ENCODE peak calls at places on chromosomes 11 and 22, in ten cellular contexts. R, E, N, G, S, V, D, W, T and K are unnamed samples.

GRCh38 chr22:22210375-22210774 is 34.2 kb upstream of the VPREB1 start:
- DNase-seq in T (no peak), V (peak; percentile 88), R (no peak), W (no peak), N (no peak), E (no peak), D (no peak), G (no peak), S (no peak), K (no peak)

GRCh38 chr11:8671242-8671641 is 11.2 kb downstream of the TRIM66 start:
- DNase-seq in G (peak; percentile 59), N (peak; percentile 73), V (peak; percentile 91), R (peak; percentile 37), S (no peak), T (peak; percentile 27), D (peak; percentile 84), W (peak; percentile 72), E (peak; percentile 87), K (no peak)

GRCh38 chr11:72676874-72677341 is 2.7 kb upstream of the PDE2A start:
- DNase-seq in V (peak; percentile 32), R (no peak), T (no peak), S (peak; percentile 62), W (peak; percentile 75), G (no peak), D (no peak), E (peak; percentile 76), N (peak; percentile 60), K (peak; percentile 77)

GRCh38 chr11:118128310-118128709 is 24.3 kb downstream of the SCN4B start:
- DNase-seq in V (no peak), T (no peak), S (no peak), D (no peak), G (no peak), N (no peak), R (no peak), E (no peak), W (no peak), K (no peak)

GRCh38 chr11:118436639-118437045 is 350 bp downstream of the KMT2A start:
- DNase-seq in N (peak; percentile 31), G (no peak), W (peak; percentile 65), T (no peak), D (peak; percentile 64), S (no peak), E (peak; percentile 48), V (no peak), R (no peak), K (peak; percentile 55)

GRCh38 chr22:47098121-47098520 is 335.7 kb downstream of the TBC1D22A start:
- DNase-seq in S (no peak), T (no peak), W (no peak), E (no peak), D (no peak), N (no peak), G (no peak), R (no peak), V (no peak), K (no peak)

GRCh38 chr11:1532606-1533341 is 39.3 kb downstream of the DUSP8 start:
- DNase-seq in N (no peak), S (no peak), T (no peak), D (no peak), G (no peak), R (no peak), E (no peak), W (no peak), V (peak; percentile 63), K (no peak)

GRCh38 chr22:29149841-29150555 is 55.7 kb upstream of the EMID1 start:
- DNase-seq in S (no peak), D (peak; percentile 42), G (no peak), N (no peak), W (no peak), T (peak; percentile 13), R (no peak), E (no peak), V (no peak), K (no peak)

GRCh38 chr11:30360741-30361140 is 37.8 kb downstream of the ARL14EP start:
- DNase-seq in D (no peak), W (no peak), R (no peak), N (no peak), S (no peak), V (peak; percentile 74), G (no peak), E (no peak), T (no peak), K (no peak)

GRCh38 chr11:94544582-94544831 is 786 bp downstream of the FUT4 start:
- DNase-seq in N (no peak), T (no peak), D (no peak), R (no peak), W (peak; percentile 62), V (no peak), E (no peak), S (no peak), G (no peak), K (peak; percentile 60)

GRCh38 chr11:64324692-64325469 is 7.0 kb downstream of the PRDX5 start:
- DNase-seq in W (no peak), T (no peak), G (no peak), S (no peak), V (peak; percentile 96), D (no peak), E (no peak), N (no peak), R (no peak), K (no peak)

GRCh38 chr22:42360348-42360747 is 71.9 kb downstream of the NFAM1 start:
- DNase-seq in V (no peak), T (no peak), R (no peak), S (no peak), W (no peak), D (no peak), G (no peak), E (no peak), N (no peak), K (no peak)

GRCh38 chr22:49240472-49240871 is 587.2 kb downstream of the BRD1 start:
- DNase-seq in S (no peak), N (no peak), D (no peak), R (no peak), T (no peak), G (no peak), V (no peak), W (no peak), E (no peak), K (no peak)

GRCh38 chr22:35367331-35367886 is 13.5 kb upstream of the HMOX1 start:
- DNase-seq in T (no peak), S (no peak), W (no peak), R (no peak), D (no peak), G (no peak), N (no peak), V (no peak), E (no peak), K (peak; percentile 69)

GRCh38 chr11:112580864-112581263 is 320.2 kb upstream of the PLET1 start:
- DNase-seq in V (no peak), N (no peak), S (no peak), W (no peak), G (no peak), E (no peak), D (no peak), T (no peak), R (no peak), K (no peak)

GRCh38 chr11:113338730-113339129 is 24.3 kb downstream of the TTC12 start:
- DNase-seq in S (no peak), V (no peak), N (no peak), G (no peak), D (no peak), W (no peak), E (no peak), R (no peak), T (no peak), K (no peak)

GRCh38 chr11:115481528-115481927 is 22.7 kb downstream of the CADM1 start:
- DNase-seq in N (no peak), E (no peak), R (no peak), W (no peak), D (no peak), T (no peak), S (no peak), G (no peak), V (no peak), K (no peak)

GRCh38 chr11:31150011-31150410 is 219.5 kb downstream of the DCDC1 start:
- DNase-seq in G (no peak), S (no peak), D (no peak), V (no peak), R (no peak), W (no peak), N (no peak), T (no peak), E (no peak), K (no peak)

GRCh38 chr11:2575611-2576051 is 124.2 kb downstream of the KCNQ1OT1 start:
- DNase-seq in W (peak; percentile 29), E (no peak), V (no peak), G (no peak), D (peak; percentile 45), R (no peak), N (peak; percentile 12), S (no peak), T (peak; percentile 0), K (peak; percentile 36)

GRCh38 chr11:11969380-11970215 is 38.8 kb downstream of the DKK3 start:
- DNase-seq in G (no peak), N (peak; percentile 36), D (peak; percentile 67), V (no peak), R (no peak), W (peak; percentile 62), T (no peak), S (no peak), E (no peak), K (no peak)
- H3K27ac ChIP-seq in G (no peak overlapping the region), N (peak overlapping the region; percentile 44), D (peak overlapping the region; percentile 56), V (no peak overlapping the region), R (peak overlapping the region; percentile 68), W (no peak overlapping the region), T (no peak overlapping the region), S (no peak overlapping the region), E (no peak overlapping the region), K (no peak overlapping the region)

GRCh38 chr22:20552450-20552894 is 45.1 kb downstream of the MED15 start:
- DNase-seq in R (no peak), S (no peak), D (peak; percentile 88), T (peak; percentile 98), V (no peak), E (no peak), W (peak; percentile 91), N (peak; percentile 83), G (no peak), K (no peak)
- H3K4me1 ChIP-seq in R (peaks cover 54% of the 10 kb centered on the region), S (peaks cover 12% of the 10 kb centered on the region), D (peaks cover 34% of the 10 kb centered on the region), T (peaks cover 87% of the 10 kb centered on the region), V (peaks cover 33% of the 10 kb centered on the region), E (peaks cover 2% of the 10 kb centered on the region), W (peaks cover 4% of the 10 kb centered on the region), N (peaks cover 91% of the 10 kb centered on the region), G (peaks cover 21% of the 10 kb centered on the region), K (peaks cover 88% of the 10 kb centered on the region)

DNA sequence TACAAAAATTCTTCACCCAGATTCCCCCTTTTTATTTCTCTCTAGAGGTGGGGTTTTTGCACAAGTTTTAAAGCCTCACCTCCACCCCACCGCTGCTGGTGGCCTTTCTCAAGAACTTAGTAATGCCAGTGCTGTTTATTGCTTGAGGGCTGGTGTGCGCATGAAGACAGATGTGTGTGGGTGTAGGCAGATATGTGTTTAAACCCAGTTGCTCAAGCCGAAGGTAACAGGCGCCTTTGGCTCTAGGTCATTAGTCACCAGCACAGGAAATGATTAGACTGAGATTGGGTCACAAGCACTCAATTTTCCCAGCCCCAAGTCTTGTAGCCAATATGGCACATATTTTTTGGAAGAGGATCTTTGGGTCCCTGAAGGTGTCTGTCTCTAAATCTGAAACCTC is 2.7 kb upstream of the CLMP start:
- DNase-seq in E (no peak), N (no peak), S (no peak), T (no peak), D (no peak), W (no peak), G (no peak), R (no peak), V (peak; percentile 93), K (no peak)
- H3K27ac ChIP-seq in E (no peak overlapping the region), N (no peak overlapping the region), S (peak overlapping the region; percentile 61), T (no peak overlapping the region), D (no peak overlapping the region), W (no peak overlapping the region), G (no peak overlapping the region), R (no peak overlapping the region), V (peak overlapping the region; percentile 40), K (no peak overlapping the region)

GRCh38 chr11:44577231-44577834 is 11.9 kb downstream of the CD82 start:
- DNase-seq in D (no peak), V (peak; percentile 80), W (no peak), T (no peak), S (no peak), N (no peak), E (no peak), R (no peak), G (no peak), K (no peak)
- H3K4me1 ChIP-seq in D (no peaks in the 10 kb centered on the region), V (peaks cover 57% of the 10 kb centered on the region), W (no peaks in the 10 kb centered on the region), T (no peaks in the 10 kb centered on the region), S (no peaks in the 10 kb centered on the region), N (peaks cover 62% of the 10 kb centered on the region), E (no peaks in the 10 kb centered on the region), R (no peaks in the 10 kb centered on the region), G (peaks cover 19% of the 10 kb centered on the region), K (peaks cover 74% of the 10 kb centered on the region)